ENCODE peak calls at places on chromosomes 12 and 14, in eight cellular contexts. One of them, this sample, is unnamed.

GRCh38 chr14:64726585-64726890 is 22.3 kb downstream of the PLEKHG3 start:
- DNase-seq in neural progenitor cell: no peak
- DNase-seq in neural crest cell: no peak
- DNase-seq in GM06990: no peak
- DNase-seq in WTC11: no peak
- DNase-seq in right lobe of liver: peak; percentile 50
- DNase-seq in A549: peak; percentile 82
- DNase-seq in kidney epithelial cell: peak; percentile 79
- DNase-seq in this sample: no peak

GRCh38 chr12:45478931-45479330 is 250.6 kb upstream of the ARID2 start:
- DNase-seq in neural progenitor cell: no peak
- DNase-seq in neural crest cell: no peak
- DNase-seq in GM06990: no peak
- DNase-seq in WTC11: no peak
- DNase-seq in right lobe of liver: no peak
- DNase-seq in A549: no peak
- DNase-seq in kidney epithelial cell: no peak
- DNase-seq in this sample: no peak

GRCh38 chr12:54890339-54890738 is 36.0 kb downstream of the MUCL1 start:
- DNase-seq in neural progenitor cell: no peak
- DNase-seq in neural crest cell: no peak
- DNase-seq in GM06990: no peak
- DNase-seq in WTC11: no peak
- DNase-seq in right lobe of liver: no peak
- DNase-seq in A549: no peak
- DNase-seq in kidney epithelial cell: no peak
- DNase-seq in this sample: no peak

GRCh38 chr12:112833939-112834338 is 42.4 kb downstream of the RPH3A start:
- DNase-seq in neural progenitor cell: no peak
- DNase-seq in neural crest cell: no peak
- DNase-seq in GM06990: no peak
- DNase-seq in WTC11: no peak
- DNase-seq in right lobe of liver: no peak
- DNase-seq in A549: no peak
- DNase-seq in kidney epithelial cell: no peak
- DNase-seq in this sample: no peak

GRCh38 chr12:6090786-6091185 is 33.7 kb downstream of the VWF start:
- DNase-seq in neural progenitor cell: no peak
- DNase-seq in neural crest cell: no peak
- DNase-seq in GM06990: no peak
- DNase-seq in WTC11: no peak
- DNase-seq in right lobe of liver: no peak
- DNase-seq in A549: no peak
- DNase-seq in kidney epithelial cell: no peak
- DNase-seq in this sample: no peak

GRCh38 chr14:102192840-102193502 is 53.3 kb downstream of the WDR20 start:
- DNase-seq in neural progenitor cell: peak; percentile 42
- DNase-seq in neural crest cell: no peak
- DNase-seq in GM06990: no peak
- DNase-seq in WTC11: no peak
- DNase-seq in right lobe of liver: no peak
- DNase-seq in A549: no peak
- DNase-seq in kidney epithelial cell: no peak
- DNase-seq in this sample: no peak

GRCh38 chr14:88908216-88908615 is 83.8 kb downstream of the TTC8 start:
- DNase-seq in neural progenitor cell: no peak
- DNase-seq in neural crest cell: no peak
- DNase-seq in GM06990: no peak
- DNase-seq in WTC11: no peak
- DNase-seq in right lobe of liver: no peak
- DNase-seq in A549: no peak
- DNase-seq in kidney epithelial cell: no peak
- DNase-seq in this sample: no peak

GRCh38 chr12:22100952-22101748 is 55.1 kb downstream of the CMAS start:
- DNase-seq in neural progenitor cell: peak; percentile 63
- DNase-seq in neural crest cell: peak; percentile 28
- DNase-seq in GM06990: peak; percentile 13
- DNase-seq in WTC11: peak; percentile 44
- DNase-seq in right lobe of liver: no peak
- DNase-seq in A549: no peak
- DNase-seq in kidney epithelial cell: peak; percentile 9
- DNase-seq in this sample: peak; percentile 29

GRCh38 chr12:122834229-122834920 is 882 bp upstream of the HIP1R start:
- DNase-seq in neural progenitor cell: peak; percentile 95
- DNase-seq in neural crest cell: peak; percentile 56
- DNase-seq in GM06990: no peak
- DNase-seq in WTC11: peak; percentile 78
- DNase-seq in right lobe of liver: no peak
- DNase-seq in A549: peak; percentile 82
- DNase-seq in kidney epithelial cell: no peak
- DNase-seq in this sample: peak; percentile 55

GRCh38 chr14:71532349-71532748 is 399.9 kb upstream of the RGS6 start:
- DNase-seq in neural progenitor cell: peak; percentile 23
- DNase-seq in neural crest cell: no peak
- DNase-seq in GM06990: no peak
- DNase-seq in WTC11: no peak
- DNase-seq in right lobe of liver: no peak
- DNase-seq in A549: no peak
- DNase-seq in kidney epithelial cell: no peak
- DNase-seq in this sample: no peak

GRCh38 chr12:26555139-26555538 is 277.9 kb downstream of the ITPR2 start:
- DNase-seq in neural progenitor cell: no peak
- DNase-seq in neural crest cell: no peak
- DNase-seq in GM06990: no peak
- DNase-seq in WTC11: no peak
- DNase-seq in right lobe of liver: no peak
- DNase-seq in A549: no peak
- DNase-seq in kidney epithelial cell: no peak
- DNase-seq in this sample: no peak

GRCh38 chr14:35122696-35123387 is 490 bp downstream of the PRORP start:
- DNase-seq in neural progenitor cell: no peak
- DNase-seq in neural crest cell: no peak
- DNase-seq in GM06990: no peak
- DNase-seq in WTC11: no peak
- DNase-seq in right lobe of liver: no peak
- DNase-seq in A549: peak; percentile 55
- DNase-seq in kidney epithelial cell: peak; percentile 23
- DNase-seq in this sample: no peak

GRCh38 chr12:120466560-120467315 is 2.8 kb downstream of the SRSF9 start:
- DNase-seq in neural progenitor cell: peak; percentile 57
- DNase-seq in neural crest cell: peak; percentile 55
- DNase-seq in GM06990: no peak
- DNase-seq in WTC11: peak; percentile 63
- DNase-seq in right lobe of liver: no peak
- DNase-seq in A549: no peak
- DNase-seq in kidney epithelial cell: no peak
- DNase-seq in this sample: no peak

GRCh38 chr14:67551940-67552339 is 18.9 kb downstream of the PLEKHH1 start:
- DNase-seq in neural progenitor cell: no peak
- DNase-seq in neural crest cell: no peak
- DNase-seq in GM06990: no peak
- DNase-seq in WTC11: no peak
- DNase-seq in right lobe of liver: no peak
- DNase-seq in A549: no peak
- DNase-seq in kidney epithelial cell: no peak
- DNase-seq in this sample: no peak

GRCh38 chr14:67541448-67542387 is 8.6 kb downstream of the PLEKHH1 start:
- DNase-seq in neural progenitor cell: peak; percentile 39
- DNase-seq in neural crest cell: no peak
- DNase-seq in GM06990: no peak
- DNase-seq in WTC11: peak; percentile 67
- DNase-seq in right lobe of liver: no peak
- DNase-seq in A549: no peak
- DNase-seq in kidney epithelial cell: no peak
- DNase-seq in this sample: no peak

GRCh38 chr14:67551123-67551522 is 18.0 kb downstream of the PLEKHH1 start:
- DNase-seq in neural progenitor cell: no peak
- DNase-seq in neural crest cell: no peak
- DNase-seq in GM06990: no peak
- DNase-seq in WTC11: no peak
- DNase-seq in right lobe of liver: no peak
- DNase-seq in A549: no peak
- DNase-seq in kidney epithelial cell: no peak
- DNase-seq in this sample: no peak

GRCh38 chr14:67544590-67544989 is 11.5 kb downstream of the PLEKHH1 start:
- DNase-seq in neural progenitor cell: no peak
- DNase-seq in neural crest cell: no peak
- DNase-seq in GM06990: no peak
- DNase-seq in WTC11: no peak
- DNase-seq in right lobe of liver: no peak
- DNase-seq in A549: no peak
- DNase-seq in kidney epithelial cell: no peak
- DNase-seq in this sample: no peak

GRCh38 chr14:67547224-67547780 is 14.2 kb downstream of the PLEKHH1 start:
- DNase-seq in neural progenitor cell: no peak
- DNase-seq in neural crest cell: no peak
- DNase-seq in GM06990: no peak
- DNase-seq in WTC11: no peak
- DNase-seq in right lobe of liver: no peak
- DNase-seq in A549: no peak
- DNase-seq in kidney epithelial cell: no peak
- DNase-seq in this sample: no peak
- TF ChIP-seq CTCF in neural progenitor cell: no peak
- TF ChIP-seq CTCF in neural crest cell: no peak
- TF ChIP-seq CTCF in GM06990: no peak
- TF ChIP-seq CTCF in WTC11: no peak
- TF ChIP-seq CTCF in right lobe of liver: no peak
- TF ChIP-seq CTCF in A549: no peak
- TF ChIP-seq CTCF in kidney epithelial cell: no peak
- TF ChIP-seq CTCF in this sample: no peak

GRCh38 chr12:24630446-24630845 is 318.5 kb downstream of the BCAT1 start:
- DNase-seq in neural progenitor cell: peak; percentile 8
- DNase-seq in neural crest cell: no peak
- DNase-seq in GM06990: no peak
- DNase-seq in WTC11: no peak
- DNase-seq in right lobe of liver: no peak
- DNase-seq in A549: no peak
- DNase-seq in kidney epithelial cell: no peak
- DNase-seq in this sample: no peak
- TF ChIP-seq CTCF in neural progenitor cell: peak; percentile 45
- TF ChIP-seq CTCF in neural crest cell: no peak
- TF ChIP-seq CTCF in GM06990: no peak
- TF ChIP-seq CTCF in WTC11: no peak
- TF ChIP-seq CTCF in right lobe of liver: no peak
- TF ChIP-seq CTCF in A549: no peak
- TF ChIP-seq CTCF in kidney epithelial cell: peak; percentile 7
- TF ChIP-seq CTCF in this sample: no peak

GRCh38 chr12:13627536-13627935 is 353.9 kb downstream of the GRIN2B start:
- DNase-seq in neural progenitor cell: peak; percentile 7
- DNase-seq in neural crest cell: no peak
- DNase-seq in GM06990: no peak
- DNase-seq in WTC11: no peak
- DNase-seq in right lobe of liver: no peak
- DNase-seq in A549: no peak
- DNase-seq in kidney epithelial cell: no peak
- DNase-seq in this sample: no peak
- TF ChIP-seq CTCF in neural progenitor cell: no peak
- TF ChIP-seq CTCF in neural crest cell: no peak
- TF ChIP-seq CTCF in GM06990: no peak
- TF ChIP-seq CTCF in WTC11: no peak
- TF ChIP-seq CTCF in right lobe of liver: no peak
- TF ChIP-seq CTCF in A549: no peak
- TF ChIP-seq CTCF in kidney epithelial cell: no peak
- TF ChIP-seq CTCF in this sample: no peak

GRCh38 chr14:54881761-54882401 is 20.7 kb downstream of the GCH1 start:
- DNase-seq in neural progenitor cell: no peak
- DNase-seq in neural crest cell: no peak
- DNase-seq in GM06990: peak; percentile 13
- DNase-seq in WTC11: no peak
- DNase-seq in right lobe of liver: no peak
- DNase-seq in A549: no peak
- DNase-seq in kidney epithelial cell: no peak
- DNase-seq in this sample: peak; percentile 32

GRCh38 chr14:54882521-54882920 is 20.1 kb downstream of the GCH1 start:
- DNase-seq in neural progenitor cell: no peak
- DNase-seq in neural crest cell: no peak
- DNase-seq in GM06990: no peak
- DNase-seq in WTC11: no peak
- DNase-seq in right lobe of liver: no peak
- DNase-seq in A549: no peak
- DNase-seq in kidney epithelial cell: no peak
- DNase-seq in this sample: no peak

GRCh38 chr14:54877703-54878021 is 25.0 kb downstream of the GCH1 start:
- DNase-seq in neural progenitor cell: peak; percentile 3
- DNase-seq in neural crest cell: no peak
- DNase-seq in GM06990: no peak
- DNase-seq in WTC11: peak; percentile 61
- DNase-seq in right lobe of liver: no peak
- DNase-seq in A549: no peak
- DNase-seq in kidney epithelial cell: no peak
- DNase-seq in this sample: no peak

GRCh38 chr14:54877015-54877702 is 25.5 kb downstream of the GCH1 start:
- DNase-seq in neural progenitor cell: no peak
- DNase-seq in neural crest cell: no peak
- DNase-seq in GM06990: no peak
- DNase-seq in WTC11: no peak
- DNase-seq in right lobe of liver: no peak
- DNase-seq in A549: no peak
- DNase-seq in kidney epithelial cell: no peak
- DNase-seq in this sample: no peak

DNA sequence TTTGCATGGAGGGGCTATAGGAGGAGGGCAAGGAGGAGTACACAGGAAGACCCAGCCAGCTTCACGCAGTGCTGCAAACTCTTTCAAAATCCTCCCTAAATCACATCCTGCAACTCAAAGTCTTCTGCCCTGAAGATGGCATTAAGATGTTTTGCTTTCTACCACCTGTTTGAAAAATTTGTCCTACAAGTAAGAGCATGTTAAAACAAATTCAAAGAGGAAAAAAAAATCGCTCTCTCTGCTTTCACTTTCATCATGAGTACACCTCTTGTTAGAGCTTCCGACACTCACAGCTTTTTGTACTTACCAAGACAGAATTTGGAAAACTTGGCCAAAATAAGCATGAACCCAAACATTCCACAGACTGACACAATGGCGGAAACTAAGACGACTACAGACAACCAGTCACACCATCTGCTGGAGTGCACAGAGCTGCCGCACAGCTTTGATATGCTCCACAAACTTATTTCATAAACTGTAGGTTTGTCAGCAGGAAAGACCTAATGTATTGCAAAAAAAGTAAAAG is 21.3 kb downstream of the GCH1 start:
- DNase-seq in neural progenitor cell: no peak
- DNase-seq in neural crest cell: no peak
- DNase-seq in GM06990: peak; percentile 67
- DNase-seq in WTC11: no peak
- DNase-seq in right lobe of liver: no peak
- DNase-seq in A549: no peak
- DNase-seq in kidney epithelial cell: no peak
- DNase-seq in this sample: peak; percentile 41
- TF ChIP-seq CTCF in neural progenitor cell: no peak
- TF ChIP-seq CTCF in neural crest cell: no peak
- TF ChIP-seq CTCF in GM06990: no peak
- TF ChIP-seq CTCF in WTC11: no peak
- TF ChIP-seq CTCF in right lobe of liver: no peak
- TF ChIP-seq CTCF in A549: no peak
- TF ChIP-seq CTCF in kidney epithelial cell: no peak
- TF ChIP-seq CTCF in this sample: no peak

This sample was measured in GM20000.